ENCODE peak calls at places on chromosomes 4 and X, in nine cellular contexts. A is uterus, M is ascending aorta, Q is heart left ventricle, U is mammary epithelial cell, X is Peyer's patch, G is upper lobe of right lung, E is IMR-90, Y is aorta. V is an unnamed sample.

GRCh38 chr4:5611656-5612187 is 96.6 kb downstream of the EVC2 start:
- DNase-seq in A (no peak), M (no peak), Q (no peak), U (no peak), X (no peak), G (no peak), E (peak; percentile 35), Y (no peak), V (no peak)

GRCh38 chr4:98946359-98946758 is 17.4 kb upstream of the EIF4E start:
- DNase-seq in A (no peak), M (no peak), Q (no peak), U (no peak), X (no peak), G (no peak), E (no peak), Y (no peak), V (no peak)

GRCh38 chr4:102405706-102406510 is 60.6 kb upstream of the SLC39A8 start:
- DNase-seq in A (no peak), M (no peak), Q (no peak), U (no peak), X (no peak), G (no peak), E (no peak), Y (no peak), V (no peak)

GRCh38 chr4:173237152-173237551 is 68.5 kb downstream of the GALNT7 start:
- DNase-seq in A (no peak), M (no peak), Q (no peak), U (peak; percentile 33), X (no peak), G (no peak), E (no peak), Y (no peak), V (no peak)

GRCh38 chr4:138938371-138938699 is 77.2 kb upstream of the NOCT start:
- DNase-seq in A (no peak), M (no peak), Q (no peak), U (peak; percentile 48), X (no peak), G (no peak), E (peak; percentile 65), Y (no peak), V (no peak)

GRCh38 chrX:129651756-129652564 is 2.8 kb downstream of the APLN start:
- DNase-seq in A (no peak), M (no peak), Q (no peak), U (no peak), X (no peak), G (no peak), E (no peak), Y (no peak), V (peak; percentile 38)

GRCh38 chr4:87038837-87039715 is 104.3 kb downstream of the AFF1 start:
- DNase-seq in A (peak; percentile 67), M (peak; percentile 82), Q (peak; percentile 85), U (peak; percentile 89), X (no peak), G (no peak), E (peak; percentile 91), Y (peak; percentile 89), V (peak; percentile 65)

GRCh38 chr4:185179488-185179887 is 24.3 kb downstream of the CFAP97 start:
- DNase-seq in A (no peak), M (no peak), Q (no peak), U (no peak), X (no peak), G (no peak), E (no peak), Y (no peak), V (no peak)

GRCh38 chr4:64781737-64782326 is 372.6 kb upstream of the TECRL start:
- DNase-seq in A (no peak), M (no peak), Q (no peak), U (peak; percentile 34), X (no peak), G (no peak), E (peak; percentile 10), Y (no peak), V (no peak)

GRCh38 chr4:170875868-170876267 is 786.1 kb upstream of the AADAT start:
- DNase-seq in A (no peak), M (no peak), Q (no peak), U (no peak), X (no peak), G (no peak), E (no peak), Y (no peak), V (no peak)

GRCh38 chrX:125205084-125205917 is 114.4 kb upstream of the TEX13C start:
- DNase-seq in A (peak; percentile 39), M (no peak), Q (peak; percentile 66), U (peak; percentile 21), X (no peak), G (no peak), E (no peak), Y (peak; percentile 57), V (peak; percentile 49)

DNA sequence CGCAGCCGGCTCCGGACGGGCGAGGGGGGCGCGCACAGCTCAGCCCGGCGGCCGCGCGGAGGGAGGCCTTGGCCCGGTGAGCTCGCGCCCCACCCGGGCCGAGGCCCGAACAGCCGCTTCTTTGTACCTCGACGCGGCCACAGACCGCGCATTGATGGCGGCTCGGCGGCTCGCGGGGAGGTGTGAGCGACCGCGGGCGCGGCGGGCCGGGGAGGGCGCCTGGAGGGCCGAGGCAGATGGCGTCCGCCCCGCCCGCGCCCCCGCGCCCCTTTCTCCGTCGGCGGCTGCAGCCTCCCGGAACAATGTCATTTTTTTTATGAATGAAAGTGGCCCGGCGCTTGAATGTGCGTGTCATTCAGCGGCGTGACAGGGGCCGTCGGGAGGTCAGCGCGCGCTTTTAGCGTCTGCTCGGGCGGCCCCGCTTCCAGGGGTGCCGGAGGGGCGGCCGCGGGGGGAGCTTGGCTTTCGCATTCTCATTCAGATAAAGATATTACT is 1.8 kb downstream of the FGFR3 start:
- DNase-seq in A (no peak), M (no peak), Q (no peak), U (no peak), X (no peak), G (no peak), E (no peak), Y (no peak), V (no peak)
- H3K27ac ChIP-seq in A (no peak overlapping the region), M (no peak overlapping the region), Q (no peak overlapping the region), U (no peak overlapping the region), X (peak overlapping the region; percentile 94), G (no peak overlapping the region), E (no peak overlapping the region), Y (no peak overlapping the region), V (no peak overlapping the region)

DNA sequence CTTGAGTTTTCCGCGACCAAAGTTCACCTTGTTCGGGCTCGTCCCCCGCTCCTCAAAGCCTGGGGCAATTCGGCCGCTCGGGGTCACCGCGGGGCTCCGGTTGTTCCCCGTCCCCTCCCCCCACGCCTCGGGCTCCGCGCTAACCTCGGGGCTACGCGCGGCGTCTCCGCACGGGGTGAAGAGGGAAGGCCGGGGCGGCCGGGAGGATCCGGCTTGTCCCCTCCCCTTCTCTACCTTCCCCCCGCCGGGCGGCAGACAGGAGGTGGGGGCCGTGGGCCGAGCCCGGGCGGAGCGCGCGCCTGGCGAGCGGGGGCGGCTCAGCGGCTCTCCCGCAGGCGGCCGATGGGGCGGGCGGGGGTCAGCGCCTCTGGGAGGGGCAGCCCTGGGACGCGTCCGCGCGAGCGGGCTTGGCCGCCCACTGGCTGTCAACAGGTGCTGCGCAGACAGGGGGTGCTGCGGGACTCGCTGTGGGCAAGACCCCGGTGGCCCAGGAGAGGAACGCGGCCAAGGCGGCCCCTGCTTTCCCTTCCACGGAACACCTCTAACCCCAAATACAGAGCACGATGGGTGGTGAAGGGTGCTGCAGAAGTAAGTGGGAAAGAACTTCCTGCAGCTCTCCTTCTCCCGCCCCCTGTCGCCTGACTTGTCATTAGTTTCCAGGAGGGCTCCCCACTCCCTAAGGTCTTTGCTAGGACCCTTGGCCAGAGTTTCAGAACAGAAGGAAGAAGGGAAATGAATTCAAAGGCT is at the start of gene PDGFC:
- DNase-seq in A (peak; percentile 81), M (peak; percentile 40), Q (peak; percentile 83), U (peak; percentile 54), X (peak; percentile 78), G (peak; percentile 95), E (peak; percentile 65), Y (peak; percentile 90), V (peak; percentile 79)
- H3K4me3 ChIP-seq in A (peak within 1 kb of the TSS; percentile 69), M (peak within 1 kb of the TSS; percentile 93), Q (peak within 1 kb of the TSS; percentile 68), U (peak within 1 kb of the TSS; percentile 77), X (peak within 1 kb of the TSS; percentile 54), G (peak within 1 kb of the TSS; percentile 70), E (peak within 1 kb of the TSS; percentile 61), Y (peak within 1 kb of the TSS; percentile 97), V (peak within 1 kb of the TSS; percentile 80)

DNA sequence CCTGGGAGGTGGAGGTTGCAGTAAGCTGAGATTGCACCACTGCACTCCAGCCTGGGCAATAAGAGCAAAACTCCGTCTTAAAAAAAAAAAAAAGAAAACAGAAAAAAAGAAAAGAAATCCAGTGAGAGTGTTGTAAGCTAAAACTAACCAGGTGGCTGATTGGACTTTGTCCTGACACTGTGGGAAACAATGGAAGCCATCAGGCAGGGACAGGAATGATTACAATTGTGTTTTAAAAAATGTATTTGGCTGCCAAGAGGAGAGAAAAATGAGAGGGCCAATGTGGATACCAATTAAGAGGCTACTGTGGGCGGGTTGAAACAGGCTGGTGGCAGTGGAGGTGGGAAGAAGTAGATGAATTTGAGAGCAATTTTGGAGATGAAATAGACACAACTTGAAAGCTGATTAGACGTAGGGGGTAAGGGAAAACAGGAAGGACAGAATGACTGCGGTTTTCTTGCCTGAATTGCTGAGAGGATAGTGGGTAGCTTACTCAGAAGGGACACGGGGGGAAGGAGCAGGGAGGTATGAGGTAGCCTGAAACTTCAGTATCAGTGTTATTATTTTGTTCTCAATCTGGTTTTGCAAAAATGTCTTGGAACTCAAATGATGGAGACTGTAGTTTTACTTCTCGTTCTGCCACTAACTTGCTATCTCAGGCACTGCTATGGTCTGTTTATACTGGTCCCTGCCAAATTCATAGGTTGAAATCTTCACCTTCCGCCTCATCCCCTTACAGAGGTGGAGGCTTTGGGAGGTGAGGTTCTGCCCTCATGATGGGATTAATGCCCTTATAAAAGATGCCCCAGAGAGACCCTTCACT is 45.6 kb upstream of the CHRNA9 start:
- DNase-seq in A (no peak), M (no peak), Q (no peak), U (no peak), X (no peak), G (no peak), E (peak; percentile 3), Y (no peak), V (no peak)
- H3K4me1 ChIP-seq in A (no peaks in the 10 kb centered on the region), M (no peaks in the 10 kb centered on the region), Q (no peaks in the 10 kb centered on the region), U (peaks cover 32% of the 10 kb centered on the region), X (peaks cover 9% of the 10 kb centered on the region), G (no peaks in the 10 kb centered on the region), E (no peaks in the 10 kb centered on the region), Y (no peaks in the 10 kb centered on the region), V (no peaks in the 10 kb centered on the region)

GRCh38 chr4:54230479-54231418 is 1.7 kb downstream of the PDGFRA start:
- DNase-seq in A (peak; percentile 77), M (no peak), Q (peak; percentile 74), U (no peak), X (peak; percentile 55), G (no peak), E (no peak), Y (peak; percentile 70), V (peak; percentile 54)

GRCh38 chr4:54233128-54233696 is 4.1 kb downstream of the PDGFRA start:
- DNase-seq in A (peak; percentile 86), M (no peak), Q (peak; percentile 89), U (peak; percentile 81), X (peak; percentile 88), G (peak; percentile 92), E (peak; percentile 85), Y (peak; percentile 91), V (peak; percentile 88)

GRCh38 chr4:54229631-54230478 is 762 bp downstream of the PDGFRA start:
- DNase-seq in A (peak; percentile 25), M (no peak), Q (no peak), U (no peak), X (no peak), G (no peak), E (peak; percentile 69), Y (peak; percentile 64), V (no peak)

GRCh38 chr4:54232151-54232688 is 3.1 kb downstream of the PDGFRA start:
- DNase-seq in A (no peak), M (no peak), Q (no peak), U (no peak), X (no peak), G (no peak), E (no peak), Y (peak; percentile 55), V (no peak)

GRCh38 chr4:54231419-54232150 is 2.5 kb downstream of the PDGFRA start:
- DNase-seq in A (peak; percentile 63), M (no peak), Q (peak; percentile 77), U (no peak), X (peak; percentile 57), G (no peak), E (peak; percentile 66), Y (peak; percentile 89), V (peak; percentile 76)
- H3K27ac ChIP-seq in A (peak overlapping the region; percentile 86), M (peak overlapping the region; percentile 87), Q (peak overlapping the region; percentile 22), U (no peak overlapping the region), X (peak overlapping the region; percentile 77), G (peak overlapping the region; percentile 66), E (peak overlapping the region; percentile 98), Y (peak overlapping the region; percentile 86), V (peak overlapping the region; percentile 76)

V was measured in left ventricle myocardium inferior.